ENCODE peak calls at places on chromosomes 13 and 19, in six cellular contexts. F is neuronal stem cell, Q is mesendoderm, V is mesenchymal stem cell, H is IMR-90, A is H1. O is an unnamed sample.

GRCh38 chr13:73450583-73450982 is 391.8 kb downstream of the KLF5 start:
- DNase-seq in Q (no peak), H (peak; percentile 1), A (no peak), V (no peak), F (no peak), O (no peak)

GRCh38 chr19:45402469-45403070 is 2.3 kb downstream of the PPP1R13L start:
- DNase-seq in F (no peak), H (no peak), A (peak; percentile 88), V (peak; percentile 37), Q (peak; percentile 92), O (peak; percentile 85)

GRCh38 chr13:109476001-109476400 is 310.4 kb downstream of the IRS2 start:
- DNase-seq in V (no peak), Q (no peak), H (no peak), A (no peak), F (no peak), O (no peak)

GRCh38 chr19:6227156-6227940 is 52.4 kb downstream of the MLLT1 start:
- DNase-seq in F (no peak), H (no peak), Q (no peak), A (no peak), V (no peak), O (no peak)

GRCh38 chr19:40266912-40267600 is 18.1 kb downstream of the AKT2 start:
- DNase-seq in V (no peak), Q (peak; percentile 30), H (no peak), A (no peak), F (no peak), O (no peak)

GRCh38 chr13:102693781-102694180 is 1.1 kb downstream of the METTL21C start:
- DNase-seq in Q (no peak), A (no peak), H (peak; percentile 64), V (no peak), F (no peak), O (no peak)

GRCh38 chr13:113129921-113130750 is 7.5 kb downstream of the F10 start:
- DNase-seq in H (no peak), A (no peak), Q (no peak), F (no peak), V (no peak), O (peak; percentile 37)

GRCh38 chr13:59345316-59345715 is 818.4 kb downstream of the DIAPH3 start:
- DNase-seq in H (no peak), Q (no peak), F (no peak), A (no peak), V (peak; percentile 17), O (no peak)

GRCh38 chr13:62092536-62092935 is 676.9 kb upstream of the PCDH20 start:
- DNase-seq in Q (no peak), V (no peak), F (no peak), A (no peak), H (no peak), O (no peak)

GRCh38 chr19:12126707-12127106 is 13.4 kb downstream of the ZNF20 start:
- DNase-seq in A (peak; percentile 54), H (peak; percentile 19), F (no peak), V (no peak), Q (no peak), O (no peak)

GRCh38 chr13:113888701-113889330 is 24.9 kb upstream of the GAS6 start:
- DNase-seq in Q (no peak), H (no peak), A (no peak), V (no peak), F (no peak), O (no peak)

GRCh38 chr19:23241433-23241832 is 8.8 kb downstream of the ZNF724 start:
- DNase-seq in A (no peak), V (no peak), H (no peak), Q (peak; percentile 27), F (no peak), O (no peak)

GRCh38 chr13:107534548-107534947 is 680.8 kb downstream of the LIG4 start:
- DNase-seq in A (no peak), F (no peak), V (peak; percentile 18), H (peak; percentile 34), Q (peak; percentile 40), O (no peak)

GRCh38 chr13:29513002-29513980 is 82.2 kb downstream of the SLC7A1 start:
- DNase-seq in F (no peak), A (no peak), V (peak; percentile 40), H (peak; percentile 63), Q (no peak), O (no peak)
- H2AK5ac ChIP-seq in F (no peak overlapping the region), A (no peak overlapping the region), V (no peak overlapping the region), H (no peak overlapping the region), Q (no peak overlapping the region), O (no peak overlapping the region)

GRCh38 chr13:19864339-19865309 is 1.2 kb upstream of the ZMYM5 start:
- DNase-seq in Q (peak; percentile 86), A (peak; percentile 83), V (peak; percentile 69), F (peak; percentile 65), H (peak; percentile 9), O (peak; percentile 68)
- H2AK5ac ChIP-seq in Q (no peak overlapping the region), A (no peak overlapping the region), V (peak overlapping the region; percentile 13), F (peak overlapping the region; percentile 92), H (no peak overlapping the region), O (no peak overlapping the region)

GRCh38 chr19:55477905-55478304 is 1.5 kb downstream of the ZNF628 start:
- DNase-seq in Q (no peak), H (no peak), A (no peak), F (no peak), V (no peak), O (no peak)
- H2AK5ac ChIP-seq in Q (no peak overlapping the region), H (peak overlapping the region; percentile 71), A (no peak overlapping the region), F (no peak overlapping the region), V (no peak overlapping the region), O (no peak overlapping the region)

GRCh38 chr19:27974082-27974513 is 1238.9 kb downstream of the UQCRFS1 start:
- DNase-seq in Q (peak; percentile 80), H (no peak), F (peak; percentile 32), V (no peak), A (peak; percentile 52), O (peak; percentile 44)
- H2AK5ac ChIP-seq in Q (no peak overlapping the region), H (no peak overlapping the region), F (no peak overlapping the region), V (no peak overlapping the region), A (no peak overlapping the region), O (no peak overlapping the region)

DNA sequence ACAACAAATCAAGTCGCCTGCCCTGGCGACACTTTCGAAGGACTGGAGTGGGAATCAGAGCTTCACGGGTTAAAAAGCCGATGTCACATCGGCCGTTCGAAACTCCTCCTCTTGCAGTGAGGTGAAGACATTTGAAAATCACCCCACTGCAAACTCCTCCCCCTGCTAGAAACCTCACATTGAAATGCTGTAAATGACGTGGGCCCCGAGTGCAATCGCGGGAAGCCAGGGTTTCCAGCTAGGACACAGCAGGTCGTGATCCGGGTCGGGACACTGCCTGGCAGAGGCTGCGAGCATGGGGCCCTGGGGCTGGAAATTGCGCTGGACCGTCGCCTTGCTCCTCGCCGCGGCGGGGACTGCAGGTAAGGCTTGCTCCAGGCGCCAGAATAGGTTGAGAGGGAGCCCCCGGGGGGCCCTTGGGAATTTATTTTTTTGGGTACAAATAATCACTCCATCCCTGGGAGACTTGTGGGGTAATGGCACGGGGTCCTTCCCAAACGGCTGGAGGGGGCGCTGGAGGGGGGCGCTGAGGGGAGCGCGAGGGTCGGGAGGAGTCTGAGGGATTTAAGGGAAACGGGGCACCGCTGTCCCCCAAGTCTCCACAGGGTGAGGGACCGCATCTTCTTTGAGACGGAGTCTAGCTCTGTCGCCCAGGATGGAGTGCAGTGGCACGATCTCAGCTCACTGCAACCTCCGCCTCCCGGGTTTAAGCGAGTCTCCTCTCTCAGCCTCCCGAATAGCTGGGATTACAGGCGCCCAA is at the start of gene LDLR:
- DNase-seq in H (peak; percentile 90), Q (peak; percentile 99), F (peak; percentile 86), A (peak; percentile 84), V (peak; percentile 99), O (peak; percentile 95)
- H2AK5ac ChIP-seq in H (peak within 1 kb of the TSS; percentile 91), Q (peak within 1 kb of the TSS; percentile 69), F (peak within 1 kb of the TSS; percentile 99), A (no peak within 1 kb of the TSS), V (peak within 1 kb of the TSS; percentile 76), O (no peak within 1 kb of the TSS)

GRCh38 chr19:7888826-7889217 is 512 bp downstream of the LRRC8E start:
- DNase-seq in Q (no peak), V (no peak), H (no peak), A (no peak), F (no peak), O (no peak)

GRCh38 chr19:7883796-7884570 is 4.3 kb upstream of the LRRC8E start:
- DNase-seq in F (no peak), V (peak; percentile 69), Q (no peak), H (peak; percentile 33), A (no peak), O (no peak)

GRCh38 chr19:7887408-7888144 is 734 bp upstream of the LRRC8E start:
- DNase-seq in A (no peak), Q (no peak), H (no peak), V (no peak), F (no peak), O (peak; percentile 65)

GRCh38 chr19:7885818-7886217 is 2.5 kb upstream of the LRRC8E start:
- DNase-seq in V (no peak), Q (no peak), A (no peak), H (no peak), F (no peak), O (no peak)

DNA sequence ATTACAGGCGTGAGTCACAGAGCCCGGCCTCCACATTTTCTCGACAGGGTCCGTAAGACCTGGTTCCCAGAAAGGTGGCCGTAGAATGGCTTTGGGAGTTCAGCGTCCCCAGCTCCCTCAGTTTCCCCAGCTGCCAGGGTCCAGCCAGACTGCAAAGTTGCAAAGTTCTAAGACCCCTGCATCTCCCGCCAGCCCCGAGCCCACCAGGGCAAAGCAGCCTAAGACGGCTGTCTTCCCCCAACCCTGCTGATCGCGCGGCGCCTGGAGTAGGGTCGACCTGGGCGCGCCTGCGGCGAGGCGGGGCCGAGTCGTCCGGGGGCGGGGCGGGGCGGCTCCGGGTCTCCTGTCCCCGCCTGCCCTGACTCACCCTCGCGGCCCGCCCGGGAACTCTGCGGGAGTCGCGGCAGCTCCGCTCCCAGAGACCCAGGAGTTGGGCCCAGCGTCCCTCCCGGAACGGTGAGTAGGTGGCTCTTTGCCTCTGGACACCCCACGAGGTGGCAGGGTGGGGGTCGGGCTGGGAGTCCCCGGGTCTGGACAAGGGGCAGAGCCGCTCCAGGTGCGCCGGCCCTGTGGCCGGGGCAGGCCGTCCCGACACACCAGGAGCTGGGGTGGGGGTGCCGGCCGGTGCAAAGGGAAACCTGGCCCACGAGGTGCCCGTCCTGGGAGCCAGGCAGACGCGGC is at the start of gene LRRC8E:
- DNase-seq in A (peak; percentile 92), H (peak; percentile 55), Q (peak; percentile 84), F (peak; percentile 63), V (peak; percentile 77), O (peak; percentile 89)
- H2AK5ac ChIP-seq in A (no peak within 1 kb of the TSS), H (peak within 1 kb of the TSS; percentile 70), Q (no peak within 1 kb of the TSS), F (peak within 1 kb of the TSS; percentile 81), V (peak within 1 kb of the TSS; percentile 53), O (no peak within 1 kb of the TSS)

GRCh38 chr19:14571695-14572490 is at the start of gene NDUFB7:
- DNase-seq in A (peak; percentile 85), H (peak; percentile 95), F (peak; percentile 82), Q (peak; percentile 98), V (peak; percentile 96), O (peak; percentile 96)
- H2AK5ac ChIP-seq in A (no peak within 1 kb of the TSS), H (peak within 1 kb of the TSS; percentile 88), F (peak within 1 kb of the TSS; percentile 94), Q (no peak within 1 kb of the TSS), V (no peak within 1 kb of the TSS), O (no peak within 1 kb of the TSS)

GRCh38 chr19:35266904-35267817 is 1.6 kb upstream of the USF2 start:
- DNase-seq in Q (peak; percentile 13), V (peak; percentile 3), H (peak; percentile 10), F (no peak), A (peak; percentile 70), O (peak; percentile 51)
- H2AK5ac ChIP-seq in Q (no peak overlapping the region), V (peak overlapping the region; percentile 79), H (peak overlapping the region; percentile 98), F (peak overlapping the region; percentile 97), A (no peak overlapping the region), O (no peak overlapping the region)

GRCh38 chr19:38402967-38403674 is at the start of gene FAM98C:
- DNase-seq in A (peak; percentile 99), V (peak; percentile 96), F (peak; percentile 98), H (peak; percentile 92), Q (peak; percentile 99), O (peak; percentile 99)
- H2AK5ac ChIP-seq in A (no peak within 1 kb of the TSS), V (no peak within 1 kb of the TSS), F (no peak within 1 kb of the TSS), H (peak within 1 kb of the TSS; percentile 16), Q (no peak within 1 kb of the TSS), O (no peak within 1 kb of the TSS)